ENCODE peak calls at places on chromosomes 5 and 9, in eight cellular contexts. One of them, this sample, is unnamed.

GRCh38 chr5:170681013-170681433 is 102.5 kb upstream of the GABRP start:
- DNase-seq in osteoblast: peak; percentile 42
- DNase-seq in endothelial cell of umbilical vein: peak; percentile 43
- DNase-seq in transverse colon: no peak
- DNase-seq in stomach: no peak
- DNase-seq in small intestine: peak; percentile 8
- DNase-seq in left ventricle myocardium inferior: peak; percentile 15
- DNase-seq in AG04450: no peak
- DNase-seq in this sample: peak; percentile 23

GRCh38 chr9:6575324-6575758 is 70.2 kb downstream of the GLDC start:
- DNase-seq in osteoblast: no peak
- DNase-seq in endothelial cell of umbilical vein: no peak
- DNase-seq in transverse colon: peak; percentile 13
- DNase-seq in stomach: no peak
- DNase-seq in small intestine: no peak
- DNase-seq in left ventricle myocardium inferior: no peak
- DNase-seq in AG04450: no peak
- DNase-seq in this sample: no peak

GRCh38 chr9:4890929-4891328 is 94.1 kb upstream of the JAK2 start:
- DNase-seq in osteoblast: no peak
- DNase-seq in endothelial cell of umbilical vein: no peak
- DNase-seq in transverse colon: no peak
- DNase-seq in stomach: no peak
- DNase-seq in small intestine: no peak
- DNase-seq in left ventricle myocardium inferior: no peak
- DNase-seq in AG04450: no peak
- DNase-seq in this sample: no peak

GRCh38 chr9:93595461-93595860 is 19.1 kb downstream of the PHF2 start:
- DNase-seq in osteoblast: no peak
- DNase-seq in endothelial cell of umbilical vein: no peak
- DNase-seq in transverse colon: no peak
- DNase-seq in stomach: no peak
- DNase-seq in small intestine: no peak
- DNase-seq in left ventricle myocardium inferior: no peak
- DNase-seq in AG04450: no peak
- DNase-seq in this sample: no peak

GRCh38 chr5:78698218-78698751 is 49.7 kb upstream of the LHFPL2 start:
- DNase-seq in osteoblast: no peak
- DNase-seq in endothelial cell of umbilical vein: peak; percentile 12
- DNase-seq in transverse colon: no peak
- DNase-seq in stomach: no peak
- DNase-seq in small intestine: no peak
- DNase-seq in left ventricle myocardium inferior: peak; percentile 36
- DNase-seq in AG04450: no peak
- DNase-seq in this sample: peak; percentile 48

GRCh38 chr9:108637340-108637739 is 218.4 kb downstream of the ACTL7B start:
- DNase-seq in osteoblast: no peak
- DNase-seq in endothelial cell of umbilical vein: no peak
- DNase-seq in transverse colon: no peak
- DNase-seq in stomach: no peak
- DNase-seq in small intestine: no peak
- DNase-seq in left ventricle myocardium inferior: no peak
- DNase-seq in AG04450: no peak
- DNase-seq in this sample: no peak

GRCh38 chr5:162496080-162496808 is 428.7 kb downstream of the GABRG2 start:
- DNase-seq in osteoblast: no peak
- DNase-seq in endothelial cell of umbilical vein: no peak
- DNase-seq in transverse colon: no peak
- DNase-seq in stomach: no peak
- DNase-seq in small intestine: no peak
- DNase-seq in left ventricle myocardium inferior: no peak
- DNase-seq in AG04450: no peak
- DNase-seq in this sample: no peak

GRCh38 chr5:15502208-15502607 is 2.2 kb downstream of the FBXL7 start:
- DNase-seq in osteoblast: peak; percentile 73
- DNase-seq in endothelial cell of umbilical vein: peak; percentile 65
- DNase-seq in transverse colon: no peak
- DNase-seq in stomach: no peak
- DNase-seq in small intestine: no peak
- DNase-seq in left ventricle myocardium inferior: no peak
- DNase-seq in AG04450: no peak
- DNase-seq in this sample: peak; percentile 43

GRCh38 chr9:135661801-135662560 is 1.1 kb upstream of the LCN9 start:
- DNase-seq in osteoblast: peak; percentile 30
- DNase-seq in endothelial cell of umbilical vein: no peak
- DNase-seq in transverse colon: no peak
- DNase-seq in stomach: no peak
- DNase-seq in small intestine: no peak
- DNase-seq in left ventricle myocardium inferior: no peak
- DNase-seq in AG04450: no peak
- DNase-seq in this sample: no peak

GRCh38 chr9:86732514-86732913 is 214.8 kb downstream of the GAS1 start:
- DNase-seq in osteoblast: peak; percentile 87
- DNase-seq in endothelial cell of umbilical vein: no peak
- DNase-seq in transverse colon: no peak
- DNase-seq in stomach: no peak
- DNase-seq in small intestine: no peak
- DNase-seq in left ventricle myocardium inferior: no peak
- DNase-seq in AG04450: no peak
- DNase-seq in this sample: peak; percentile 69

GRCh38 chr5:168449166-168449565 is 37.1 kb upstream of the RARS1 start:
- DNase-seq in osteoblast: no peak
- DNase-seq in endothelial cell of umbilical vein: no peak
- DNase-seq in transverse colon: no peak
- DNase-seq in stomach: no peak
- DNase-seq in small intestine: no peak
- DNase-seq in left ventricle myocardium inferior: no peak
- DNase-seq in AG04450: no peak
- DNase-seq in this sample: no peak

GRCh38 chr9:109087795-109088194 is 32.0 kb downstream of the TMEM245 start:
- DNase-seq in osteoblast: no peak
- DNase-seq in endothelial cell of umbilical vein: no peak
- DNase-seq in transverse colon: no peak
- DNase-seq in stomach: no peak
- DNase-seq in small intestine: no peak
- DNase-seq in left ventricle myocardium inferior: no peak
- DNase-seq in AG04450: no peak
- DNase-seq in this sample: no peak

GRCh38 chr9:6132650-6133049 is 83.0 kb upstream of the IL33 start:
- DNase-seq in osteoblast: no peak
- DNase-seq in endothelial cell of umbilical vein: no peak
- DNase-seq in transverse colon: no peak
- DNase-seq in stomach: no peak
- DNase-seq in small intestine: no peak
- DNase-seq in left ventricle myocardium inferior: no peak
- DNase-seq in AG04450: no peak
- DNase-seq in this sample: no peak

DNA sequence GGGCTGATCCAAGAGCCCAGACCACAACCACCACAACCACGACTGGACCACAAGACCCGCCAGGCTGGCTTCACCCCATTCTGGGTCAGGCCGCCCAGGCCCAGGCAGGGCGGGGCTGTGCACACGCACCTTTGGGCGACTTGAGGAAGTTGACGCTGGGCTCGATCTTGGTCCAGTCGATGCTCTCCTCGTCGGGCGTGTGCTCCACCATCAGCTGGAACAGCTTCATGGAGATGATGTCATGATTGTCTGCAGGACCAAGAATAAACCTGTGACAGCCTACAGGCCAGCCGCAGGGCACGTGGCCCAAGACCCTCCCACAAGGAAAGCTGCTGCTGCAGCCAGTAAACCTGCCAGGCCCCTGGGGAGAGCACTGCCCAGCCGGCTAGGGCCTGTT is 17.3 kb downstream of the LMAN2 start:
- DNase-seq in osteoblast: no peak
- DNase-seq in endothelial cell of umbilical vein: no peak
- DNase-seq in transverse colon: no peak
- DNase-seq in stomach: no peak
- DNase-seq in small intestine: no peak
- DNase-seq in left ventricle myocardium inferior: no peak
- DNase-seq in AG04450: no peak
- DNase-seq in this sample: no peak
- H3K27ac ChIP-seq in osteoblast: no peak overlapping the region
- H3K27ac ChIP-seq in endothelial cell of umbilical vein: no peak overlapping the region
- H3K27ac ChIP-seq in transverse colon: no peak overlapping the region
- H3K27ac ChIP-seq in stomach: no peak overlapping the region
- H3K27ac ChIP-seq in small intestine: no peak overlapping the region
- H3K27ac ChIP-seq in left ventricle myocardium inferior: no peak overlapping the region
- H3K27ac ChIP-seq in AG04450: no peak overlapping the region
- H3K27ac ChIP-seq in this sample: no peak overlapping the region

DNA sequence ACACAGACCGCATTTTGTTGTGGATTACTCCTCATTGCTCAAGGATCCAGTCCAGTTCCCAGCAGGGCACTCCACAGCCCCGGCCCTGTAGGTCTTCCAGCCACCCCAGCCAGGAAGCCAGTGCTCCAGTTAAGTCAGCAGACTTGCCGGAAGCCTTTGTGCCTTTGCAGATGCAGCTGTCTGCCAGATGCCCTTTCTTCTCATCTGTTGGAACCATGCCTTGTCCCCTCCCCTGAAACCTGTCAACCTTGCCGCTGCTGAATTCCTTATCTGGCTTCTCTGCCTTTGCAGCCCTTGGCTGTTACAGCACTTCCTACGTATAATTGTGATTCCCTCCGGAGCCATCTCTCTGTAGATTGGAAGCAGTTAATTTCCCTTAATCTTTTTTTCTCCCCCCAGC is 28.4 kb downstream of the PSAT1 start:
- DNase-seq in osteoblast: no peak
- DNase-seq in endothelial cell of umbilical vein: peak; percentile 20
- DNase-seq in transverse colon: peak; percentile 17
- DNase-seq in stomach: no peak
- DNase-seq in small intestine: peak; percentile 68
- DNase-seq in left ventricle myocardium inferior: no peak
- DNase-seq in AG04450: no peak
- DNase-seq in this sample: peak; percentile 11
- H3K4me3 ChIP-seq in osteoblast: no peak overlapping the region
- H3K4me3 ChIP-seq in endothelial cell of umbilical vein: no peak overlapping the region
- H3K4me3 ChIP-seq in transverse colon: no peak overlapping the region
- H3K4me3 ChIP-seq in stomach: no peak overlapping the region
- H3K4me3 ChIP-seq in small intestine: no peak overlapping the region
- H3K4me3 ChIP-seq in left ventricle myocardium inferior: no peak overlapping the region
- H3K4me3 ChIP-seq in AG04450: no peak overlapping the region
- H3K4me3 ChIP-seq in this sample: no peak overlapping the region

GRCh38 chr5:76690704-76691469 is 25.0 kb upstream of the F2R start:
- DNase-seq in osteoblast: no peak
- DNase-seq in endothelial cell of umbilical vein: peak; percentile 88
- DNase-seq in transverse colon: peak; percentile 11
- DNase-seq in stomach: no peak
- DNase-seq in small intestine: peak; percentile 23
- DNase-seq in left ventricle myocardium inferior: no peak
- DNase-seq in AG04450: no peak
- DNase-seq in this sample: no peak

GRCh38 chr5:76690027-76690679 is 25.8 kb upstream of the F2R start:
- DNase-seq in osteoblast: no peak
- DNase-seq in endothelial cell of umbilical vein: peak; percentile 23
- DNase-seq in transverse colon: no peak
- DNase-seq in stomach: no peak
- DNase-seq in small intestine: no peak
- DNase-seq in left ventricle myocardium inferior: no peak
- DNase-seq in AG04450: no peak
- DNase-seq in this sample: no peak

GRCh38 chr5:76688836-76689235 is 27.1 kb upstream of the F2R start:
- DNase-seq in osteoblast: no peak
- DNase-seq in endothelial cell of umbilical vein: peak; percentile 53
- DNase-seq in transverse colon: no peak
- DNase-seq in stomach: no peak
- DNase-seq in small intestine: peak; percentile 74
- DNase-seq in left ventricle myocardium inferior: no peak
- DNase-seq in AG04450: no peak
- DNase-seq in this sample: no peak

GRCh38 chr5:76691470-76692273 is 24.3 kb upstream of the F2R start:
- DNase-seq in osteoblast: peak; percentile 78
- DNase-seq in endothelial cell of umbilical vein: peak; percentile 98
- DNase-seq in transverse colon: no peak
- DNase-seq in stomach: no peak
- DNase-seq in small intestine: no peak
- DNase-seq in left ventricle myocardium inferior: no peak
- DNase-seq in AG04450: no peak
- DNase-seq in this sample: peak; percentile 64

GRCh38 chr5:76689321-76690026 is 26.5 kb upstream of the F2R start:
- DNase-seq in osteoblast: no peak
- DNase-seq in endothelial cell of umbilical vein: peak; percentile 86
- DNase-seq in transverse colon: no peak
- DNase-seq in stomach: no peak
- DNase-seq in small intestine: no peak
- DNase-seq in left ventricle myocardium inferior: no peak
- DNase-seq in AG04450: peak; percentile 85
- DNase-seq in this sample: peak; percentile 48
- H3K27ac ChIP-seq in osteoblast: peak overlapping the region; percentile 86
- H3K27ac ChIP-seq in endothelial cell of umbilical vein: peak overlapping the region; percentile 91
- H3K27ac ChIP-seq in transverse colon: peak overlapping the region; percentile 71
- H3K27ac ChIP-seq in stomach: no peak overlapping the region
- H3K27ac ChIP-seq in small intestine: no peak overlapping the region
- H3K27ac ChIP-seq in left ventricle myocardium inferior: peak overlapping the region; percentile 66
- H3K27ac ChIP-seq in AG04450: peak overlapping the region; percentile 90
- H3K27ac ChIP-seq in this sample: peak overlapping the region; percentile 80

DNA sequence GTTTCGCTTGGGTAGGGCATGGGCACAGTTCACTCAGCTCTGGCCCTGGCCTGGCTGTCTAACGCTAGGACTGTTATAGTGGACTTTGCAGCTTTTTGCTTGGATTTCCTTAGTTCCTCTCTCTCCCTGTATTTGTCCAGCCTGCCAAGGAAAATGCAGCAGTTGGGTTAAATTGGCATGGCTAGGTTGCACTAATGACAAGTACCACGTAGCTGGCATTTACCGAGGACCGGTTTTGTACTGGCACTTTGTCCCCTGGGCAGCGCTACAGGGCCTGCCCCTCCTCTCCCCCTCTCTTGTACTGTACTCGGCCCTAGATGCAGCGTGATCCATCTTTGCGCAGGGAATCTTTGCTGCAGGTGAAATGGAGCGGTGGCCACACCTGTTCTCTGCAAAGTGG is 2.4 kb downstream of the WDR5 start:
- DNase-seq in osteoblast: peak; percentile 89
- DNase-seq in endothelial cell of umbilical vein: no peak
- DNase-seq in transverse colon: peak; percentile 35
- DNase-seq in stomach: peak; percentile 38
- DNase-seq in small intestine: peak; percentile 75
- DNase-seq in left ventricle myocardium inferior: no peak
- DNase-seq in AG04450: no peak
- DNase-seq in this sample: no peak
- H3K4me3 ChIP-seq in osteoblast: peak overlapping the region; percentile 11
- H3K4me3 ChIP-seq in endothelial cell of umbilical vein: no peak overlapping the region
- H3K4me3 ChIP-seq in transverse colon: no peak overlapping the region
- H3K4me3 ChIP-seq in stomach: no peak overlapping the region
- H3K4me3 ChIP-seq in small intestine: no peak overlapping the region
- H3K4me3 ChIP-seq in left ventricle myocardium inferior: peak overlapping the region; percentile 99
- H3K4me3 ChIP-seq in AG04450: no peak overlapping the region
- H3K4me3 ChIP-seq in this sample: no peak overlapping the region

DNA sequence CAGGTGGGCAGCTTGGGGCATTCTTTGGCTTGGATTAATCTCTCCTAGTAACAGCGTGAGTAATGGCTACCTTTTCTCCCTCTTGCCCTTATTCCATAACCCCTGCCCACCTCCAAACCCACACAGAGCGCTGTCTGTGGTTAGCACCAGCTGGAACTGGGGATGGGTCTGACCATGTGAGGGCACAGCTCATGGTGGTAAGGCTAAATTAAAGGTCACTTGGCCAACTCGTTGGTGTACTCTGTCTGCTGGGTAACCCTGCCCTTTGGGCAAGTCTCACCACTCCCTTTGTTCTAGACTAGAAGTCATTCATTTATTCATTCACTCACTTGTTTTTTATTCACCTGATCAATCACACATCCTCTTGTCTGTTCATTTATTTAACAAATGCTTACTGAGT is 27.8 kb downstream of the PPARGC1B start:
- DNase-seq in osteoblast: no peak
- DNase-seq in endothelial cell of umbilical vein: no peak
- DNase-seq in transverse colon: no peak
- DNase-seq in stomach: no peak
- DNase-seq in small intestine: peak; percentile 72
- DNase-seq in left ventricle myocardium inferior: no peak
- DNase-seq in AG04450: no peak
- DNase-seq in this sample: no peak
- H3K27ac ChIP-seq in osteoblast: no peak overlapping the region
- H3K27ac ChIP-seq in endothelial cell of umbilical vein: no peak overlapping the region
- H3K27ac ChIP-seq in transverse colon: peak overlapping the region; percentile 78
- H3K27ac ChIP-seq in stomach: peak overlapping the region; percentile 79
- H3K27ac ChIP-seq in small intestine: peak overlapping the region; percentile 72
- H3K27ac ChIP-seq in left ventricle myocardium inferior: peak overlapping the region; percentile 51
- H3K27ac ChIP-seq in AG04450: no peak overlapping the region
- H3K27ac ChIP-seq in this sample: no peak overlapping the region